ENCODE peak calls at places on chromosomes 11 and 22, in seven cellular contexts. L is body of pancreas, V is gastrocnemius medialis, W is A549, R is testis, N is IMR-90, M is suprapubic skin. I is an unnamed sample.

GRCh38 chr11:75606099-75606498 is 44.0 kb downstream of the SERPINH1 start:
- DNase-seq in L (no peak), V (peak), W (no peak), R (no peak), N (no peak), M (no peak), I (no peak)

GRCh38 chr11:69583068-69583467 is 57.9 kb upstream of the CCND1 start:
- DNase-seq in L (no peak), V (no peak), W (no peak), R (no peak), N (no peak), M (no peak), I (no peak)

GRCh38 chr11:4636962-4637661 is at the start of gene OR51D1:
- DNase-seq in L (peak), V (peak), W (peak), R (peak), N (peak), M (no peak), I (peak)

GRCh38 chr11:44507896-44508440 is 57.5 kb upstream of the CD82 start:
- DNase-seq in L (no peak), V (no peak), W (no peak), R (no peak), N (no peak), M (no peak), I (no peak)

GRCh38 chr11:134413334-134414035 is 1.4 kb upstream of the B3GAT1 start:
- DNase-seq in L (no peak), V (no peak), W (no peak), R (no peak), N (no peak), M (no peak), I (no peak)

GRCh38 chr11:72295471-72295870 is 51.5 kb upstream of the PHOX2A start:
- DNase-seq in L (no peak), V (no peak), W (no peak), R (no peak), N (no peak), M (no peak), I (no peak)

GRCh38 chr11:2990617-2991476 is 1.3 kb downstream of the NAP1L4 start:
- DNase-seq in L (no peak), V (no peak), W (peak), R (peak), N (no peak), M (peak), I (peak)

GRCh38 chr11:76083563-76084451 is 122.5 kb downstream of the WNT11 start:
- DNase-seq in L (no peak), V (no peak), W (no peak), R (no peak), N (no peak), M (no peak), I (no peak)

GRCh38 chr22:44192098-44192810 is 11.5 kb downstream of the PARVG start:
- DNase-seq in L (no peak), V (no peak), W (no peak), R (peak), N (no peak), M (no peak), I (no peak)

GRCh38 chr11:112564228-112564955 is 303.7 kb upstream of the PLET1 start:
- DNase-seq in L (no peak), V (peak), W (no peak), R (peak), N (peak), M (no peak), I (peak)

GRCh38 chr11:45754261-45754709 is 50.7 kb upstream of the SLC35C1 start:
- DNase-seq in L (peak), V (no peak), W (no peak), R (peak), N (peak), M (no peak), I (no peak)

GRCh38 chr11:120131941-120132644 is 5.8 kb downstream of the TRIM29 start:
- DNase-seq in L (peak), V (no peak), W (no peak), R (no peak), N (no peak), M (peak), I (peak)

GRCh38 chr22:46013460-46014416 is 36.8 kb upstream of the WNT7B start:
- DNase-seq in L (peak), V (peak), W (peak), R (peak), N (peak), M (peak), I (peak)

GRCh38 chr11:12677131-12677530 is 2.9 kb downstream of the TEAD1 start:
- DNase-seq in L (no peak), V (no peak), W (no peak), R (no peak), N (no peak), M (no peak), I (peak)

GRCh38 chr11:66101055-66101454 is 31.0 kb downstream of the PACS1 start:
- DNase-seq in L (no peak), V (no peak), W (no peak), R (no peak), N (no peak), M (no peak), I (no peak)
- H3K27ac ChIP-seq in L (peak), V (no peak), W (peak), R (no peak), N (no peak), M (no peak), I (no peak)

DNA sequence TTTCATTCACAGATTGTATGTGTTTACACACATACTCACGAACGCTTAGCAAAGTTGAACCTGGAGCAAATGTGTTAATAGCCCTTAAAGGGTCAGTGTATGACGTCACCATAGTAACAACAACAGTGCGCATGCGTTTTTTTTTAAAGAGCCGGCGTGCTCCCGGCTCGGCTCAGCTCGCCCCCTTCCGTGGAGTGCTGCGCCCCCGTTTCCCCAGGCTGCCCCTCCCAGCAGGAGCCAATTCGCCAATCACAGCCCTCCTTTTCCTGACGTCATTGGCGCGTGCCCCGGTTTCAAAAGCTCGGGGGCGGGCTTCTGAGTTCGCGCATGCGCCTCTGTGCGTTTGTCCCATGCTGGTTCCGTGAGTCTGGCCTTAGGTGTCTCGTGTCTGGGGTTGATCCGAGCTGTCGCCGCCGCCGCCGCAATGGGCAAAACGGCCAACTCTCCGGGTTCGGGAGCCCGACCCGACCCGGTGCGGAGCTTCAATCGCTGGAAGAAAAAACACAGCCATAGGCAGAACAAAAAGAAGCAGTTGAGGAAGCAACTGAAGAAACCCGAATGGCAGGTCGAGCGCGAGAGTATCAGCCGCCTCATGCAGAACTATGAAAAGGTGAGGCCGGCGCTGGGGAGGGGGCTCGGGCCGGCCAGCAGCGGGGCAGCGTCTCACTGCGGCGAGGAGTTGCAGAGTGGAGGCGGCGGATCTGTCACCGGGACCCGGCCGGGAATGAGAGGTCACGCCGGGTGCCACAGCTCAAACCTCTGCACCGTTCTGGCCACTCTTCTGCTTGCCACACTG is at the start of gene DDX10:
- DNase-seq in L (peak), V (peak), W (peak), R (peak), N (peak), M (peak), I (peak)
- TF ChIP-seq POLR2A in L (peak), V (peak), W (peak), R (no peak), N (no peak), M (no peak), I (peak)

GRCh38 chr11:68335693-68336092 is 23.3 kb downstream of the LRP5 start:
- DNase-seq in L (no peak), V (no peak), W (no peak), R (no peak), N (no peak), M (no peak), I (no peak)

GRCh38 chr11:68340003-68340767 is 27.8 kb downstream of the LRP5 start:
- DNase-seq in L (no peak), V (no peak), W (no peak), R (no peak), N (no peak), M (no peak), I (no peak)

GRCh38 chr11:68340784-68341556 is 28.6 kb downstream of the LRP5 start:
- DNase-seq in L (no peak), V (no peak), W (peak), R (no peak), N (no peak), M (no peak), I (no peak)

GRCh38 chr11:68337399-68337835 is 25.0 kb downstream of the LRP5 start:
- DNase-seq in L (no peak), V (no peak), W (no peak), R (no peak), N (no peak), M (no peak), I (no peak)

GRCh38 chr11:68338041-68338800 is 25.8 kb downstream of the LRP5 start:
- DNase-seq in L (no peak), V (peak), W (no peak), R (no peak), N (peak), M (no peak), I (no peak)
- H3K27ac ChIP-seq in L (no peak), V (no peak), W (no peak), R (no peak), N (peak), M (peak), I (peak)

DNA sequence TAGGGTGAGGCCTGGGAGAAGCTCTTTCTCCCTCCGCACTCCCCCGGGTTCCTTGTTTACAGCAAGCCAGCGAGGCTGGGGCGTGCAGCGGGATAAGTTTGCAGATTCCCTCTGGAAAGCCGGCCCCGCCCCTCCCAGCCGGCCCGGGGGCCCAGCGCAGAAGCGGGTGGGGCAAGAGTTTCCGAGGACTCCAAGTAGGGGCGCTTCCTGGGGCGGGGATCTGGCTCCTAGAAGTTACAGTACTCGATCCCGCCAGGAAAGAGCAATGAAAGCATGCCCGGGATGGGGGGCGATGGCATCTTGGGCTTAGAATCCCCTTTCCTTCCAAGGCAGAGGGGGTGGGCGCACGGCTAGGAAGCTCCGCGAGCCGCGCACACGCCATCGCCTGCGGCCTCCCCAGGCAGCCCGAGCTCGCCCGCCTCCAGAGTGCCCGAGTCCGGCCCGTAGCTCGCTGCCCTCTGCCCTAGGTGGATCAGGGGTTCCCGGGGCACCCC is 385 bp downstream of the TST start:
- DNase-seq in L (peak), V (peak), W (no peak), R (peak), N (peak), M (peak), I (peak)
- TF ChIP-seq POLR2A in L (no peak), V (no peak), W (no peak), R (no peak), N (no peak), M (no peak), I (peak)

GRCh38 chr11:110711448-110711775 is 825 bp downstream of the ARHGAP20 start:
- DNase-seq in L (no peak), V (no peak), W (no peak), R (no peak), N (no peak), M (peak), I (no peak)

GRCh38 chr11:110713469-110713776 is 1.2 kb upstream of the ARHGAP20 start:
- DNase-seq in L (no peak), V (no peak), W (no peak), R (no peak), N (no peak), M (no peak), I (no peak)

GRCh38 chr11:110712643-110713468 is 619 bp upstream of the ARHGAP20 start:
- DNase-seq in L (no peak), V (peak), W (no peak), R (peak), N (peak), M (no peak), I (peak)

GRCh38 chr11:110711776-110712642 is at the start of gene ARHGAP20:
- DNase-seq in L (peak), V (peak), W (peak), R (peak), N (peak), M (peak), I (peak)

GRCh38 chr11:110710520-110711381 is 1.5 kb downstream of the ARHGAP20 start:
- DNase-seq in L (peak), V (peak), W (no peak), R (peak), N (peak), M (peak), I (peak)
- H3K27ac ChIP-seq in L (no peak), V (peak), W (no peak), R (peak), N (peak), M (no peak), I (peak)

GRCh38 chr11:61333638-61334433 is 808 bp downstream of the TKFC start:
- DNase-seq in L (no peak), V (peak), W (no peak), R (no peak), N (no peak), M (no peak), I (no peak)
- TF ChIP-seq POLR2A in L (no peak), V (no peak), W (no peak), R (no peak), N (no peak), M (no peak), I (no peak)

GRCh38 chr11:100777736-100778135 is 90.6 kb downstream of the ARHGAP42 start:
- DNase-seq in L (no peak), V (no peak), W (no peak), R (no peak), N (no peak), M (no peak), I (peak)

GRCh38 chr11:100776212-100776896 is 89.3 kb downstream of the ARHGAP42 start:
- DNase-seq in L (no peak), V (no peak), W (peak), R (no peak), N (peak), M (no peak), I (no peak)

GRCh38 chr11:100778386-100778785 is 91.3 kb downstream of the ARHGAP42 start:
- DNase-seq in L (no peak), V (no peak), W (no peak), R (no peak), N (no peak), M (no peak), I (no peak)

GRCh38 chr11:100774859-100775258 is 87.8 kb downstream of the ARHGAP42 start:
- DNase-seq in L (no peak), V (no peak), W (no peak), R (no peak), N (no peak), M (no peak), I (no peak)

GRCh38 chr11:100777118-100777517 is 90.0 kb downstream of the ARHGAP42 start:
- DNase-seq in L (no peak), V (no peak), W (peak), R (no peak), N (no peak), M (no peak), I (peak)
- H3K27ac ChIP-seq in L (no peak), V (no peak), W (peak), R (no peak), N (no peak), M (peak), I (peak)

GRCh38 chr11:34105079-34105956 is at the start of gene NAT10:
- DNase-seq in L (peak), V (peak), W (peak), R (peak), N (peak), M (peak), I (peak)
- TF ChIP-seq POLR2A in L (peak), V (peak), W (peak), R (peak), N (peak), M (no peak), I (peak)

GRCh38 chr22:22936190-22936914 is 48.7 kb downstream of the IGLL5 start:
- DNase-seq in L (no peak), V (no peak), W (no peak), R (no peak), N (no peak), M (no peak), I (no peak)
- H3K27ac ChIP-seq in L (no peak), V (no peak), W (no peak), R (no peak), N (no peak), M (no peak), I (no peak)

I was measured in transverse colon.